ENCODE peak calls at places on chromosomes 13 and 19, in seven cellular contexts. R is adrenal gland, L is hepatocyte, Y is esophagus squamous epithelium, X is mammary epithelial cell, P is astrocyte, V is tibial artery. B is an unnamed sample.

GRCh38 chr13:79772811-79773210 is 291.9 kb downstream of the NDFIP2 start:
- DNase-seq in R (no peak), L (no peak), Y (no peak), X (no peak), P (no peak), V (no peak), B (no peak)

GRCh38 chr13:41696163-41697003 is 239.0 kb downstream of the RGCC start:
- DNase-seq in R (no peak), L (peak; percentile 60), Y (no peak), X (peak; percentile 88), P (peak; percentile 99), V (no peak), B (peak; percentile 94)

GRCh38 chr13:41589434-41589833 is 132.1 kb downstream of the RGCC start:
- DNase-seq in R (no peak), L (no peak), Y (no peak), X (no peak), P (no peak), V (no peak), B (no peak)

GRCh38 chr13:90233933-90234672 is 1113.4 kb upstream of the MIR17HG start:
- DNase-seq in R (no peak), L (no peak), Y (no peak), X (no peak), P (no peak), V (no peak), B (no peak)

GRCh38 chr19:53991224-53992113 is at the start of gene CACNG6:
- DNase-seq in R (no peak), L (peak; percentile 63), Y (no peak), X (no peak), P (no peak), V (no peak), B (no peak)

GRCh38 chr13:94073006-94073744 is 406.3 kb downstream of the DCT start:
- DNase-seq in R (no peak), L (no peak), Y (no peak), X (peak; percentile 12), P (peak; percentile 96), V (no peak), B (no peak)

GRCh38 chr13:72530471-72530870 is 197.0 kb downstream of the MZT1 start:
- DNase-seq in R (no peak), L (no peak), Y (no peak), X (no peak), P (peak; percentile 60), V (no peak), B (peak; percentile 31)

GRCh38 chr19:18479964-18480723 is 41.7 kb downstream of the ELL start:
- DNase-seq in R (peak; percentile 88), L (no peak), Y (no peak), X (no peak), P (peak; percentile 59), V (peak; percentile 90), B (no peak)

GRCh38 chr19:30052122-30053075 is 110.4 kb downstream of the URI1 start:
- DNase-seq in R (no peak), L (no peak), Y (no peak), X (no peak), P (no peak), V (no peak), B (no peak)

GRCh38 chr19:40249781-40250180 is 23.3 kb upstream of the CCNP start:
- DNase-seq in R (no peak), L (no peak), Y (no peak), X (no peak), P (no peak), V (no peak), B (no peak)

GRCh38 chr13:46401432-46401831 is 14.4 kb upstream of the RUBCNL start:
- DNase-seq in R (no peak), L (no peak), Y (no peak), X (no peak), P (no peak), V (no peak), B (no peak)

GRCh38 chr13:28046981-28047380 is 53.4 kb downstream of the FLT3 start:
- DNase-seq in R (no peak), L (no peak), Y (no peak), X (no peak), P (peak; percentile 27), V (no peak), B (no peak)

GRCh38 chr13:50950808-50951207 is 41.2 kb downstream of the RNASEH2B start:
- DNase-seq in R (no peak), L (no peak), Y (no peak), X (no peak), P (peak; percentile 37), V (no peak), B (no peak)

GRCh38 chr19:51652266-51652665 is 5.6 kb upstream of the SIGLEC14 start:
- DNase-seq in R (no peak), L (no peak), Y (no peak), X (no peak), P (no peak), V (no peak), B (no peak)

GRCh38 chr13:33150146-33150545 is 133.9 kb downstream of the KL start:
- DNase-seq in R (no peak), L (no peak), Y (no peak), X (no peak), P (no peak), V (no peak), B (peak; percentile 42)

GRCh38 chr13:77384999-77385398 is 58.1 kb upstream of the MYCBP2 start:
- DNase-seq in R (no peak), L (no peak), Y (no peak), X (no peak), P (peak; percentile 54), V (no peak), B (no peak)

GRCh38 chr19:17873661-17874422 is 2.1 kb downstream of the SLC5A5 start:
- DNase-seq in R (no peak), L (peak; percentile 69), Y (no peak), X (peak; percentile 37), P (no peak), V (no peak), B (peak; percentile 27)

GRCh38 chr19:33621065-33621785 is 528 bp upstream of the CHST8 start:
- DNase-seq in R (no peak), L (no peak), Y (no peak), X (no peak), P (no peak), V (no peak), B (no peak)

GRCh38 chr13:45540195-45540594 is 75.3 kb downstream of the ERICH6B start:
- DNase-seq in R (no peak), L (no peak), Y (no peak), X (no peak), P (no peak), V (no peak), B (no peak)

GRCh38 chr13:83221813-83222241 is 660.4 kb downstream of the SLITRK1 start:
- DNase-seq in R (no peak), L (no peak), Y (no peak), X (peak; percentile 92), P (peak; percentile 92), V (no peak), B (peak; percentile 50)

GRCh38 chr19:47760632-47760999 is 15.3 kb downstream of the NOP53 start:
- DNase-seq in R (no peak), L (no peak), Y (no peak), X (no peak), P (no peak), V (no peak), B (no peak)

GRCh38 chr19:719081-719512 is 10.4 kb downstream of the PALM start:
- DNase-seq in R (peak; percentile 79), L (no peak), Y (no peak), X (no peak), P (no peak), V (peak; percentile 77), B (no peak)

GRCh38 chr13:63944896-63945295 is 2529.2 kb upstream of the PCDH20 start:
- DNase-seq in R (no peak), L (no peak), Y (no peak), X (no peak), P (no peak), V (no peak), B (no peak)

GRCh38 chr19:35868172-35868822 is at the start of gene APLP1:
- DNase-seq in R (peak; percentile 65), L (peak; percentile 85), Y (no peak), X (no peak), P (peak; percentile 15), V (peak; percentile 83), B (no peak)

GRCh38 chr19:17676295-17676694 is 11.9 kb downstream of the UNC13A start:
- DNase-seq in R (no peak), L (no peak), Y (no peak), X (no peak), P (no peak), V (no peak), B (no peak)

GRCh38 chr13:106423530-106423929 is 111.9 kb downstream of the EFNB2 start:
- DNase-seq in R (no peak), L (no peak), Y (no peak), X (no peak), P (no peak), V (no peak), B (no peak)

GRCh38 chr13:80454245-80454644 is 113.3 kb upstream of the SPRY2 start:
- DNase-seq in R (no peak), L (no peak), Y (no peak), X (peak; percentile 19), P (peak; percentile 65), V (no peak), B (peak; percentile 29)

GRCh38 chr19:8004723-8005513 is 523 bp downstream of the ELAVL1 start:
- DNase-seq in R (no peak), L (peak; percentile 59), Y (no peak), X (no peak), P (no peak), V (no peak), B (no peak)

GRCh38 chr13:21445759-21446158 is 13.3 kb downstream of the ZDHHC20 start:
- DNase-seq in R (no peak), L (no peak), Y (no peak), X (no peak), P (no peak), V (no peak), B (no peak)

GRCh38 chr19:17807731-17808316 is 12.9 kb downstream of the B3GNT3 start:
- DNase-seq in R (no peak), L (no peak), Y (no peak), X (no peak), P (no peak), V (no peak), B (no peak)

GRCh38 chr13:40540707-40541044 is 125.8 kb downstream of the FOXO1 start:
- DNase-seq in R (no peak), L (no peak), Y (no peak), X (no peak), P (no peak), V (no peak), B (no peak)
- H3K4me3 ChIP-seq in R (no peak overlapping the region), L (no peak overlapping the region), Y (no peak overlapping the region), X (no peak overlapping the region), P (no peak overlapping the region), V (no peak overlapping the region), B (no peak overlapping the region)

GRCh38 chr19:4580021-4580901 is 20.8 kb upstream of the SEMA6B start:
- DNase-seq in R (no peak), L (peak; percentile 11), Y (no peak), X (no peak), P (no peak), V (no peak), B (no peak)
- H3K27me3 ChIP-seq in R (no peaks in the 10 kb centered on the region), L (peaks cover 29% of the 10 kb centered on the region), Y (peaks cover 38% of the 10 kb centered on the region), X (peaks cover 12% of the 10 kb centered on the region), P (peaks cover 31% of the 10 kb centered on the region), V (peaks cover 98% of the 10 kb centered on the region), B (peaks cover 34% of the 10 kb centered on the region)

GRCh38 chr13:98039964-98040363 is 86.5 kb downstream of the IPO5 start:
- DNase-seq in R (no peak), L (no peak), Y (no peak), X (no peak), P (no peak), V (no peak), B (no peak)
- TF ChIP-seq CTCF in R (no peak), L (no peak), Y (no peak), X (no peak), P (no peak), V (no peak), B (no peak)

GRCh38 chr13:113291997-113292862 is 4.8 kb upstream of the LAMP1 start:
- DNase-seq in R (peak; percentile 27), L (peak; percentile 34), Y (no peak), X (peak; percentile 22), P (no peak), V (no peak), B (no peak)
- H3K4me3 ChIP-seq in R (no peak overlapping the region), L (no peak overlapping the region), Y (peak overlapping the region; percentile 56), X (peak overlapping the region; percentile 14), P (peak overlapping the region; percentile 37), V (peak overlapping the region; percentile 15), B (no peak overlapping the region)

B was measured in bronchial epithelial cell.